ENCODE peak calls at places on chromosomes 3 and 15, in ten cellular contexts. C is astrocyte of the spinal cord; T is GM10248; P is adrenal gland; K is dermis blood vessel endothelial cell; A is HEK293T; D is coronary artery; R is stimulated activated CD4-positive, alpha-beta T cell treated with anti-CD3 and anti-CD28 coated beads, TNF-alpha, amount 100 ng/mL, for 24 hours; M is nephron progenitor cell; U is lung. W is an unnamed sample.

GRCh38 chr15:22903961-22904534 is 65.6 kb downstream of the NIPA2 start:
- DNase-seq in R (no peak), T (no peak), K (no peak), U (no peak), P (no peak), C (no peak), D (no peak), A (no peak), M (no peak), W (no peak)

GRCh38 chr15:32910839-32911238 is 193.0 kb downstream of the GREM1 start:
- DNase-seq in P (no peak), M (no peak), R (no peak), K (no peak), T (no peak), A (no peak), U (no peak), D (no peak), C (no peak), W (no peak)

GRCh38 chr3:169110633-169111032 is 552.9 kb downstream of the MECOM start:
- DNase-seq in U (no peak), A (no peak), K (no peak), R (no peak), D (no peak), T (no peak), M (no peak), C (no peak), P (no peak), W (no peak)

GRCh38 chr3:128075516-128076464 is 23.6 kb downstream of the SEC61A1 start:
- DNase-seq in M (peak), K (peak), C (peak), R (peak), P (peak), D (peak), U (peak), T (peak), A (peak), W (peak)

GRCh38 chr3:192275741-192276355 is 451.5 kb downstream of the FGF12 start:
- DNase-seq in U (no peak), D (no peak), C (no peak), T (no peak), R (no peak), A (no peak), M (no peak), P (no peak), K (no peak), W (no peak)

GRCh38 chr3:46396129-46396528 is 10.7 kb downstream of the CCR5AS start:
- DNase-seq in D (no peak), U (no peak), P (no peak), C (no peak), M (no peak), R (no peak), T (no peak), A (no peak), K (no peak), W (no peak)

GRCh38 chr3:193982258-193982659 is 153.7 kb upstream of the HES1 start:
- DNase-seq in C (peak), U (peak), A (no peak), M (no peak), T (no peak), K (peak), P (no peak), D (peak), R (no peak), W (no peak)

GRCh38 chr3:171121801-171122200 is 95.3 kb upstream of the SLC2A2 start:
- DNase-seq in C (no peak), D (no peak), M (no peak), R (no peak), U (no peak), T (no peak), P (no peak), A (no peak), K (peak), W (no peak)

GRCh38 chr15:73695773-73696640 is 11.8 kb downstream of the CD276 start:
- DNase-seq in C (no peak), R (no peak), U (no peak), T (no peak), D (no peak), M (no peak), K (no peak), P (no peak), A (no peak), W (no peak)

GRCh38 chr3:10517616-10518015 is 12.2 kb upstream of the ATP2B2 start:
- DNase-seq in C (no peak), P (peak), K (no peak), U (no peak), T (no peak), A (no peak), M (no peak), R (no peak), D (peak), W (no peak)

GRCh38 chr15:66291816-66292215 is 1.6 kb upstream of the DIS3L start:
- DNase-seq in K (no peak), T (no peak), A (no peak), D (no peak), P (no peak), C (no peak), U (no peak), R (no peak), M (no peak), W (no peak)

GRCh38 chr3:25460751-25461150 is 32.7 kb downstream of the RARB start:
- DNase-seq in K (no peak), D (no peak), A (no peak), C (no peak), P (no peak), R (no peak), T (peak), M (no peak), U (no peak), W (no peak)

GRCh38 chr3:62562596-62562995 is 189.2 kb upstream of the FEZF2 start:
- DNase-seq in T (no peak), U (no peak), K (peak), A (no peak), M (no peak), C (no peak), P (no peak), D (no peak), R (no peak), W (no peak)

GRCh38 chr3:20773320-20773984 is 587.4 kb upstream of the SGO1 start:
- DNase-seq in D (no peak), K (no peak), T (no peak), R (no peak), P (no peak), M (no peak), C (no peak), A (no peak), U (no peak), W (no peak)

GRCh38 chr3:139557041-139557440 is 17.5 kb upstream of the RBP1 start:
- DNase-seq in K (no peak), P (no peak), T (no peak), D (no peak), U (no peak), C (no peak), R (no peak), M (no peak), A (no peak), W (no peak)

GRCh38 chr15:48380183-48380582 is 49.0 kb downstream of the DUT start:
- DNase-seq in P (no peak), C (no peak), R (no peak), U (no peak), D (no peak), A (no peak), K (no peak), M (no peak), T (no peak), W (no peak)

GRCh38 chr3:133535971-133536634 is 37.4 kb upstream of the CDV3 start:
- DNase-seq in K (peak), A (no peak), C (peak), T (no peak), U (no peak), M (no peak), D (no peak), R (no peak), P (peak), W (peak)

GRCh38 chr15:37081985-37082384 is 18.4 kb downstream of the MEIS2 start:
- DNase-seq in K (no peak), R (no peak), U (no peak), T (no peak), A (no peak), M (no peak), C (no peak), P (no peak), D (no peak), W (no peak)

GRCh38 chr15:70636540-70637165 is 126.7 kb downstream of the UACA start:
- DNase-seq in U (no peak), D (no peak), R (no peak), A (no peak), C (peak), P (no peak), T (no peak), M (no peak), K (peak), W (no peak)

GRCh38 chr3:143084856-143085731 is 34.5 kb upstream of the CHST2 start:
- DNase-seq in A (no peak), R (no peak), C (peak), M (no peak), U (no peak), K (peak), P (no peak), D (no peak), T (peak), W (no peak)

GRCh38 chr3:100407977-100408532 is 6.7 kb downstream of the LNP1 start:
- DNase-seq in C (no peak), T (no peak), R (no peak), K (no peak), D (no peak), P (no peak), A (no peak), M (no peak), U (no peak), W (no peak)

GRCh38 chr3:121482651-121483050 is 63.1 kb downstream of the POLQ start:
- DNase-seq in M (no peak), P (no peak), D (no peak), A (no peak), C (peak), U (no peak), T (no peak), K (peak), R (no peak), W (no peak)

GRCh38 chr3:11014752-11015151 is 22.2 kb downstream of the SLC6A1 start:
- DNase-seq in K (no peak), U (no peak), C (no peak), P (no peak), A (no peak), D (no peak), R (no peak), M (no peak), T (no peak), W (no peak)

GRCh38 chr3:50205719-50206276 is 727 bp downstream of the SLC38A3 start:
- DNase-seq in U (no peak), D (no peak), C (no peak), A (no peak), K (peak), R (peak), P (no peak), M (peak), T (no peak), W (peak)

GRCh38 chr3:39569095-39569494 is 101.6 kb downstream of the MOBP start:
- DNase-seq in C (no peak), R (no peak), D (no peak), A (no peak), U (no peak), T (no peak), P (no peak), K (no peak), M (no peak), W (peak)

GRCh38 chr15:67997996-67998395 is 56.1 kb upstream of the PIAS1 start:
- DNase-seq in M (no peak), A (no peak), K (no peak), R (no peak), C (peak), P (peak), U (no peak), D (no peak), T (no peak), W (no peak)

GRCh38 chr15:62482715-62483429 is 317.8 kb upstream of the C2CD4B start:
- DNase-seq in M (peak), U (no peak), R (peak), C (no peak), P (no peak), K (no peak), T (peak), A (peak), D (no peak), W (no peak)

GRCh38 chr15:73051402-73051810 is 857 bp upstream of the NEO1 start:
- DNase-seq in K (no peak), C (peak), A (no peak), D (no peak), R (no peak), U (peak), P (peak), T (no peak), M (no peak), W (peak)

GRCh38 chr15:61146643-61147230 is 82.4 kb downstream of the RORA start:
- DNase-seq in M (no peak), A (no peak), D (no peak), R (no peak), U (no peak), C (no peak), T (no peak), P (no peak), K (no peak), W (no peak)